ENCODE peak calls at places on chromosomes 12 and 14, in six cellular contexts. M is CD8-positive, alpha-beta T cell; F is CD4-positive, alpha-beta T cell; U is tibial artery; V is OCI-LY7; W is small intestine. B is an unnamed sample.
A peak's percentile ranks its signal among the peaks of the same experiment; 100 is the strongest.

GRCh38 chr14:26163761-26164160 is 434.1 kb downstream of the NOVA1 start:
- DNase-seq in M (no peak), F (no peak), U (no peak), V (no peak), W (peak; percentile 6), B (no peak)

GRCh38 chr14:63283501-63284248 is 35.1 kb downstream of the GPHB5 start:
- DNase-seq in M (no peak), U (no peak), W (no peak), F (no peak), V (no peak), B (no peak)

GRCh38 chr12:118103231-118103600 is 595 bp downstream of the VSIG10 start:
- DNase-seq in V (no peak), W (no peak), M (no peak), U (no peak), F (no peak), B (peak; percentile 58)

GRCh38 chr14:48323655-48324054 is 648.2 kb upstream of the MDGA2 start:
- DNase-seq in U (no peak), F (no peak), W (no peak), M (no peak), V (no peak), B (no peak)

GRCh38 chr14:24986206-24986893 is 63.6 kb downstream of the STXBP6 start:
- DNase-seq in W (no peak), V (no peak), M (no peak), U (no peak), F (no peak), B (no peak)

GRCh38 chr14:105168979-105169507 is 467 bp upstream of the JAG2 start:
- DNase-seq in F (no peak), V (peak; percentile 55), M (no peak), W (no peak), U (no peak), B (no peak)

GRCh38 chr12:49189731-49190314 is 943 bp upstream of the TUBA1A start:
- DNase-seq in M (no peak), W (no peak), U (no peak), V (no peak), F (no peak), B (no peak)

GRCh38 chr12:98635657-98636323 is 8.8 kb downstream of the IKBIP start:
- DNase-seq in V (peak; percentile 44), W (no peak), M (no peak), U (no peak), F (no peak), B (no peak)

GRCh38 chr12:131693149-131693548 is 17.7 kb upstream of the SFSWAP start:
- DNase-seq in V (no peak), U (no peak), M (no peak), F (peak; percentile 17), W (no peak), B (no peak)

GRCh38 chr14:60508707-60509437 is at the start of gene SIX6:
- DNase-seq in M (no peak), V (no peak), U (no peak), F (no peak), W (no peak), B (no peak)

GRCh38 chr12:56081393-56082347 is 1.7 kb downstream of the ERBB3 start:
- DNase-seq in M (no peak), V (no peak), F (no peak), U (no peak), W (peak; percentile 99), B (peak; percentile 42)

GRCh38 chr12:71242511-71242910 is 84.7 kb upstream of the TSPAN8 start:
- DNase-seq in W (no peak), F (no peak), V (no peak), U (no peak), M (no peak), B (no peak)

GRCh38 chr12:116299548-116300150 is 22.2 kb upstream of the MED13L start:
- DNase-seq in U (peak; percentile 79), F (no peak), M (no peak), W (no peak), V (no peak), B (no peak)

GRCh38 chr14:75470238-75470797 is 42.5 kb downstream of the JDP2 start:
- DNase-seq in V (peak; percentile 98), U (no peak), M (no peak), W (no peak), F (no peak), B (no peak)

GRCh38 chr12:49264466-49264872 is 413 bp upstream of the TUBA1C start:
- DNase-seq in W (no peak), U (no peak), F (no peak), M (no peak), V (peak; percentile 65), B (no peak)

GRCh38 chr12:1529862-1530591 is 64.4 kb downstream of the FBXL14 start:
- DNase-seq in W (no peak), F (no peak), M (no peak), V (peak; percentile 44), U (peak; percentile 63), B (no peak)

GRCh38 chr12:45192041-45192695 is 23.7 kb upstream of the ANO6 start:
- DNase-seq in W (peak; percentile 68), V (no peak), U (no peak), F (no peak), M (no peak), B (no peak)

GRCh38 chr12:52906049-52906645 is 1.3 kb upstream of the KRT8 start:
- DNase-seq in F (no peak), W (peak; percentile 58), U (no peak), M (no peak), V (no peak), B (no peak)
- H3K27ac ChIP-seq in F (no peak overlapping the region), W (peak overlapping the region; percentile 94), U (no peak overlapping the region), M (no peak overlapping the region), V (no peak overlapping the region), B (no peak overlapping the region)

GRCh38 chr12:19847294-19848059 is 408.2 kb downstream of the AEBP2 start:
- DNase-seq in W (no peak), M (no peak), U (no peak), F (no peak), V (peak; percentile 2), B (no peak)
- H3K27ac ChIP-seq in W (peak overlapping the region; percentile 63), M (no peak overlapping the region), U (peak overlapping the region; percentile 82), F (no peak overlapping the region), V (no peak overlapping the region), B (no peak overlapping the region)

DNA sequence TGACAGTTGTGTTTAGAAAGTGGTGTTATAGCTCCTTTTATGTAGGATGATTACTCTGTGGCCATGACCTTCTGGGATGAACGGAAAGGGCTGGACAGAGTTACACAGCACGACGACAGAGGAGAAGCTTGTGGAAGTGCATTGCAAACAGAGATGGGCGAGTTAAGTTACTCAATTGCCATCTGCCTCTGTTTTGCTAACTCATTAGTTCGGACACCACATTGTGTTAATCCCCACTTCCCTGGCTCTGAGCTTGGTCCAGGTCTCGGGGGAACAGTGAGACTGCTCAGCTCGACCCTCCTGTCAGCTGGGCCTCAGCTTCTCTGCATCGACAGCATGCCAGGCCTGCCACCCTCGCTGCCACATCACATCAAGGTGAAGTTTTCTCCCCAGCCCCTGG is 408.0 kb downstream of the ZFP36L1 start:
- DNase-seq in W (no peak), U (no peak), V (no peak), F (no peak), M (no peak), B (no peak)
- H3K27ac ChIP-seq in W (peak overlapping the region; percentile 63), U (peak overlapping the region; percentile 81), V (no peak overlapping the region), F (no peak overlapping the region), M (no peak overlapping the region), B (peak overlapping the region; percentile 24)

GRCh38 chr12:47271800-47272230 is 192.1 kb upstream of the AMIGO2 start:
- DNase-seq in M (no peak), U (no peak), V (no peak), F (no peak), W (no peak), B (no peak)
- H3K27ac ChIP-seq in M (no peak overlapping the region), U (no peak overlapping the region), V (no peak overlapping the region), F (no peak overlapping the region), W (no peak overlapping the region), B (no peak overlapping the region)

GRCh38 chr12:57883700-57884099 is 37.2 kb upstream of the CTDSP2 start:
- DNase-seq in F (no peak), M (no peak), W (no peak), V (no peak), U (no peak), B (no peak)
- H3K27ac ChIP-seq in F (no peak overlapping the region), M (no peak overlapping the region), W (no peak overlapping the region), V (no peak overlapping the region), U (no peak overlapping the region), B (no peak overlapping the region)

GRCh38 chr14:92651793-92652382 is 96.5 kb downstream of the LGMN start:
- DNase-seq in U (peak; percentile 84), W (no peak), M (peak; percentile 35), V (no peak), F (peak; percentile 59), B (no peak)

GRCh38 chr14:92649066-92649465 is 99.4 kb downstream of the LGMN start:
- DNase-seq in V (no peak), F (no peak), U (no peak), W (no peak), M (no peak), B (no peak)

GRCh38 chr14:92649934-92650545 is 98.4 kb downstream of the LGMN start:
- DNase-seq in F (no peak), M (no peak), U (peak; percentile 85), V (no peak), W (no peak), B (no peak)

GRCh38 chr14:92651106-92651792 is 97.2 kb downstream of the LGMN start:
- DNase-seq in U (peak; percentile 77), M (peak; percentile 74), F (peak; percentile 78), V (peak; percentile 12), W (peak; percentile 25), B (peak; percentile 38)

DNA sequence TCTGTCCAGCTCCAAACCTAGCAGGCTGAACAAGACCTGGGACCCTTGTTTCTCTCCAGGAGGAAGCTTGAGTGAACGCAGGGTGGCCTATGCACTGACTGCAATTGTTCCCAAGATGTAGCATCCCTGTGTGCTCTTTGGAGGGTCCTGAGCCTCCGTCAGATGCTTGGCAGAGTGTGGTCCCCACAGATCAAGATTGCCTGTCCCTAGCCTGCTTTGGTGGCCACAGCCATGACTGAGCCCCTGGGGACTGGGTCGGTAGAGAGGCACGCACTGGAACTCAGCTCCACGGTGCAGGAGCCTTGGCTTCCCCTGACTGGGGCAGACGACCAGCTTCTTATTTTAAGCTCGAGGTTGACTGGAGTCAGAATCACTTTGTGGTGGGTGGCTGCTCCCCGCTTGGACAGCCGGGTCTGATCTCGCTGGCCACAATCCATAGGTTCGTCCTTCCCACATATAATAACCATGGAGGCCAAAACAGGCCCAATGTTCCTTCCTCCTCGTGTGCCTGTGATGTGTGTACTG is 97.8 kb downstream of the LGMN start:
- DNase-seq in F (no peak), M (no peak), V (no peak), W (no peak), U (no peak), B (no peak)
- H3K27ac ChIP-seq in F (peak overlapping the region; percentile 90), M (peak overlapping the region; percentile 77), V (no peak overlapping the region), W (peak overlapping the region; percentile 86), U (peak overlapping the region; percentile 97), B (peak overlapping the region; percentile 60)

GRCh38 chr12:96444403-96444802 is 44.2 kb upstream of the CDK17 start:
- DNase-seq in M (no peak), V (no peak), U (no peak), W (no peak), F (no peak), B (no peak)
- H3K27ac ChIP-seq in M (no peak overlapping the region), V (no peak overlapping the region), U (no peak overlapping the region), W (no peak overlapping the region), F (no peak overlapping the region), B (no peak overlapping the region)

B was measured in substantia nigra.